ENCODE peak calls at places on chromosomes 7 and 10, in seven cellular contexts. One of them, this sample, is unnamed.
A peak's percentile ranks its signal among the peaks of the same experiment; 100 is the strongest.

GRCh38 chr7:42471573-42472174 is 234.7 kb upstream of the GLI3 start:
- ATAC-seq in CD4-positive, CD25-positive, alpha-beta regulatory T cell: no peak
- ATAC-seq in T-helper 17 cell: no peak
- ATAC-seq in psoas muscle: no peak
- ATAC-seq in Right ventricle myocardium superior: no peak
- ATAC-seq in left lung: no peak
- ATAC-seq in sciatic nerve: no peak
- ATAC-seq in this sample: peak; percentile 73

GRCh38 chr10:3961082-3961481 is 176.1 kb upstream of the KLF6 start:
- ATAC-seq in CD4-positive, CD25-positive, alpha-beta regulatory T cell: peak; percentile 89
- ATAC-seq in T-helper 17 cell: peak; percentile 84
- ATAC-seq in psoas muscle: no peak
- ATAC-seq in Right ventricle myocardium superior: no peak
- ATAC-seq in left lung: no peak
- ATAC-seq in sciatic nerve: no peak
- ATAC-seq in this sample: no peak

GRCh38 chr10:30093303-30093967 is 34.0 kb upstream of the JCAD start:
- ATAC-seq in CD4-positive, CD25-positive, alpha-beta regulatory T cell: no peak
- ATAC-seq in T-helper 17 cell: no peak
- ATAC-seq in psoas muscle: no peak
- ATAC-seq in Right ventricle myocardium superior: no peak
- ATAC-seq in left lung: no peak
- ATAC-seq in sciatic nerve: no peak
- ATAC-seq in this sample: no peak

GRCh38 chr10:76231258-76231934 is 800.0 kb downstream of the LRMDA start:
- ATAC-seq in CD4-positive, CD25-positive, alpha-beta regulatory T cell: no peak
- ATAC-seq in T-helper 17 cell: no peak
- ATAC-seq in psoas muscle: no peak
- ATAC-seq in Right ventricle myocardium superior: no peak
- ATAC-seq in left lung: peak; percentile 42
- ATAC-seq in sciatic nerve: no peak
- ATAC-seq in this sample: no peak

GRCh38 chr10:119862524-119862923 is 10.1 kb downstream of the MCMBP start:
- ATAC-seq in CD4-positive, CD25-positive, alpha-beta regulatory T cell: no peak
- ATAC-seq in T-helper 17 cell: no peak
- ATAC-seq in psoas muscle: no peak
- ATAC-seq in Right ventricle myocardium superior: no peak
- ATAC-seq in left lung: no peak
- ATAC-seq in sciatic nerve: no peak
- ATAC-seq in this sample: no peak

GRCh38 chr7:95549818-95550529 is 46.3 kb downstream of the PDK4 start:
- ATAC-seq in CD4-positive, CD25-positive, alpha-beta regulatory T cell: no peak
- ATAC-seq in T-helper 17 cell: no peak
- ATAC-seq in psoas muscle: peak; percentile 93
- ATAC-seq in Right ventricle myocardium superior: peak; percentile 96
- ATAC-seq in left lung: peak; percentile 93
- ATAC-seq in sciatic nerve: peak; percentile 98
- ATAC-seq in this sample: peak; percentile 97

GRCh38 chr10:17859492-17860156 is 50.5 kb downstream of the MRC1 start:
- ATAC-seq in CD4-positive, CD25-positive, alpha-beta regulatory T cell: no peak
- ATAC-seq in T-helper 17 cell: peak; percentile 92
- ATAC-seq in psoas muscle: no peak
- ATAC-seq in Right ventricle myocardium superior: no peak
- ATAC-seq in left lung: no peak
- ATAC-seq in sciatic nerve: no peak
- ATAC-seq in this sample: no peak

GRCh38 chr10:78831001-78831400 is 237.8 kb upstream of the ZMIZ1 start:
- ATAC-seq in CD4-positive, CD25-positive, alpha-beta regulatory T cell: no peak
- ATAC-seq in T-helper 17 cell: no peak
- ATAC-seq in psoas muscle: no peak
- ATAC-seq in Right ventricle myocardium superior: peak; percentile 14
- ATAC-seq in left lung: no peak
- ATAC-seq in sciatic nerve: no peak
- ATAC-seq in this sample: no peak

GRCh38 chr10:60135020-60135419 is 228.7 kb upstream of the CCDC6 start:
- ATAC-seq in CD4-positive, CD25-positive, alpha-beta regulatory T cell: no peak
- ATAC-seq in T-helper 17 cell: no peak
- ATAC-seq in psoas muscle: no peak
- ATAC-seq in Right ventricle myocardium superior: no peak
- ATAC-seq in left lung: no peak
- ATAC-seq in sciatic nerve: no peak
- ATAC-seq in this sample: no peak

GRCh38 chr10:124182088-124182541 is 88.7 kb upstream of the CHST15 start:
- ATAC-seq in CD4-positive, CD25-positive, alpha-beta regulatory T cell: no peak
- ATAC-seq in T-helper 17 cell: no peak
- ATAC-seq in psoas muscle: peak; percentile 91
- ATAC-seq in Right ventricle myocardium superior: peak; percentile 89
- ATAC-seq in left lung: no peak
- ATAC-seq in sciatic nerve: peak; percentile 53
- ATAC-seq in this sample: no peak

GRCh38 chr10:650691-651615 is 38.5 kb downstream of the DIP2C start:
- ATAC-seq in CD4-positive, CD25-positive, alpha-beta regulatory T cell: no peak
- ATAC-seq in T-helper 17 cell: no peak
- ATAC-seq in psoas muscle: no peak
- ATAC-seq in Right ventricle myocardium superior: peak; percentile 59
- ATAC-seq in left lung: no peak
- ATAC-seq in sciatic nerve: peak; percentile 27
- ATAC-seq in this sample: peak; percentile 8

GRCh38 chr7:64277630-64278029 is 36.1 kb upstream of the ZNF736 start:
- ATAC-seq in CD4-positive, CD25-positive, alpha-beta regulatory T cell: no peak
- ATAC-seq in T-helper 17 cell: no peak
- ATAC-seq in psoas muscle: no peak
- ATAC-seq in Right ventricle myocardium superior: no peak
- ATAC-seq in left lung: no peak
- ATAC-seq in sciatic nerve: no peak
- ATAC-seq in this sample: no peak

GRCh38 chr7:40760293-40760964 is 625.6 kb downstream of the SUGCT start:
- ATAC-seq in CD4-positive, CD25-positive, alpha-beta regulatory T cell: no peak
- ATAC-seq in T-helper 17 cell: no peak
- ATAC-seq in psoas muscle: no peak
- ATAC-seq in Right ventricle myocardium superior: no peak
- ATAC-seq in left lung: no peak
- ATAC-seq in sciatic nerve: no peak
- ATAC-seq in this sample: no peak

GRCh38 chr10:17289763-17290162 is 61.7 kb downstream of the VIM start:
- ATAC-seq in CD4-positive, CD25-positive, alpha-beta regulatory T cell: no peak
- ATAC-seq in T-helper 17 cell: no peak
- ATAC-seq in psoas muscle: no peak
- ATAC-seq in Right ventricle myocardium superior: no peak
- ATAC-seq in left lung: no peak
- ATAC-seq in sciatic nerve: no peak
- ATAC-seq in this sample: no peak

GRCh38 chr10:113576853-113577252 is 24.0 kb downstream of the HABP2 start:
- ATAC-seq in CD4-positive, CD25-positive, alpha-beta regulatory T cell: no peak
- ATAC-seq in T-helper 17 cell: no peak
- ATAC-seq in psoas muscle: peak; percentile 34
- ATAC-seq in Right ventricle myocardium superior: no peak
- ATAC-seq in left lung: peak; percentile 58
- ATAC-seq in sciatic nerve: no peak
- ATAC-seq in this sample: no peak

GRCh38 chr7:31051598-31052503 is at the start of gene ADCYAP1R1:
- ATAC-seq in CD4-positive, CD25-positive, alpha-beta regulatory T cell: no peak
- ATAC-seq in T-helper 17 cell: no peak
- ATAC-seq in psoas muscle: peak; percentile 64
- ATAC-seq in Right ventricle myocardium superior: peak; percentile 86
- ATAC-seq in left lung: peak; percentile 30
- ATAC-seq in sciatic nerve: peak; percentile 40
- ATAC-seq in this sample: no peak

GRCh38 chr7:157018997-157019591 is 8.6 kb upstream of the MNX1 start:
- ATAC-seq in CD4-positive, CD25-positive, alpha-beta regulatory T cell: no peak
- ATAC-seq in T-helper 17 cell: no peak
- ATAC-seq in psoas muscle: no peak
- ATAC-seq in Right ventricle myocardium superior: no peak
- ATAC-seq in left lung: no peak
- ATAC-seq in sciatic nerve: no peak
- ATAC-seq in this sample: peak; percentile 16

GRCh38 chr10:59622320-59622901 is 87.2 kb downstream of the SLC16A9 start:
- ATAC-seq in CD4-positive, CD25-positive, alpha-beta regulatory T cell: no peak
- ATAC-seq in T-helper 17 cell: no peak
- ATAC-seq in psoas muscle: peak; percentile 60
- ATAC-seq in Right ventricle myocardium superior: peak; percentile 45
- ATAC-seq in left lung: peak; percentile 73
- ATAC-seq in sciatic nerve: peak; percentile 56
- ATAC-seq in this sample: peak; percentile 71

GRCh38 chr7:128790297-128791037 is 1.3 kb upstream of the CCDC136 start:
- ATAC-seq in CD4-positive, CD25-positive, alpha-beta regulatory T cell: no peak
- ATAC-seq in T-helper 17 cell: no peak
- ATAC-seq in psoas muscle: peak; percentile 12
- ATAC-seq in Right ventricle myocardium superior: peak; percentile 30
- ATAC-seq in left lung: peak; percentile 20
- ATAC-seq in sciatic nerve: peak; percentile 41
- ATAC-seq in this sample: peak; percentile 19

GRCh38 chr7:1919539-1920265 is 249.6 kb downstream of the ELFN1 start:
- ATAC-seq in CD4-positive, CD25-positive, alpha-beta regulatory T cell: no peak
- ATAC-seq in T-helper 17 cell: peak; percentile 11
- ATAC-seq in psoas muscle: peak; percentile 88
- ATAC-seq in Right ventricle myocardium superior: peak; percentile 88
- ATAC-seq in left lung: peak; percentile 37
- ATAC-seq in sciatic nerve: peak; percentile 69
- ATAC-seq in this sample: no peak

GRCh38 chr7:6154542-6155404 is 117.7 kb downstream of the CYTH3 start:
- ATAC-seq in CD4-positive, CD25-positive, alpha-beta regulatory T cell: no peak
- ATAC-seq in T-helper 17 cell: peak; percentile 16
- ATAC-seq in psoas muscle: no peak
- ATAC-seq in Right ventricle myocardium superior: no peak
- ATAC-seq in left lung: no peak
- ATAC-seq in sciatic nerve: no peak
- ATAC-seq in this sample: peak; percentile 19

GRCh38 chr7:70797109-70797514 is 334.8 kb upstream of the GALNT17 start:
- ATAC-seq in CD4-positive, CD25-positive, alpha-beta regulatory T cell: no peak
- ATAC-seq in T-helper 17 cell: peak; percentile 56
- ATAC-seq in psoas muscle: peak; percentile 37
- ATAC-seq in Right ventricle myocardium superior: no peak
- ATAC-seq in left lung: no peak
- ATAC-seq in sciatic nerve: peak; percentile 36
- ATAC-seq in this sample: no peak

GRCh38 chr10:25632802-25633201 is 301.2 kb upstream of the MYO3A start:
- ATAC-seq in CD4-positive, CD25-positive, alpha-beta regulatory T cell: no peak
- ATAC-seq in T-helper 17 cell: no peak
- ATAC-seq in psoas muscle: no peak
- ATAC-seq in Right ventricle myocardium superior: no peak
- ATAC-seq in left lung: no peak
- ATAC-seq in sciatic nerve: no peak
- ATAC-seq in this sample: no peak

GRCh38 chr10:94411304-94411703 is 9.0 kb downstream of the TBC1D12 start:
- ATAC-seq in CD4-positive, CD25-positive, alpha-beta regulatory T cell: no peak
- ATAC-seq in T-helper 17 cell: no peak
- ATAC-seq in psoas muscle: no peak
- ATAC-seq in Right ventricle myocardium superior: no peak
- ATAC-seq in left lung: no peak
- ATAC-seq in sciatic nerve: no peak
- ATAC-seq in this sample: no peak

GRCh38 chr7:140655511-140656408 is 15.1 kb upstream of the DENND2A start:
- ATAC-seq in CD4-positive, CD25-positive, alpha-beta regulatory T cell: no peak
- ATAC-seq in T-helper 17 cell: no peak
- ATAC-seq in psoas muscle: no peak
- ATAC-seq in Right ventricle myocardium superior: no peak
- ATAC-seq in left lung: peak; percentile 2
- ATAC-seq in sciatic nerve: no peak
- ATAC-seq in this sample: no peak

GRCh38 chr10:104054430-104054829 is 31.2 kb downstream of the COL17A1 start:
- ATAC-seq in CD4-positive, CD25-positive, alpha-beta regulatory T cell: no peak
- ATAC-seq in T-helper 17 cell: no peak
- ATAC-seq in psoas muscle: no peak
- ATAC-seq in Right ventricle myocardium superior: no peak
- ATAC-seq in left lung: no peak
- ATAC-seq in sciatic nerve: no peak
- ATAC-seq in this sample: no peak

GRCh38 chr7:28893888-28894287 is 64.2 kb downstream of the TRIL start:
- ATAC-seq in CD4-positive, CD25-positive, alpha-beta regulatory T cell: no peak
- ATAC-seq in T-helper 17 cell: no peak
- ATAC-seq in psoas muscle: no peak
- ATAC-seq in Right ventricle myocardium superior: no peak
- ATAC-seq in left lung: no peak
- ATAC-seq in sciatic nerve: no peak
- ATAC-seq in this sample: no peak

GRCh38 chr10:128884061-128884425 is 583.0 kb upstream of the MGMT start:
- ATAC-seq in CD4-positive, CD25-positive, alpha-beta regulatory T cell: no peak
- ATAC-seq in T-helper 17 cell: no peak
- ATAC-seq in psoas muscle: no peak
- ATAC-seq in Right ventricle myocardium superior: no peak
- ATAC-seq in left lung: no peak
- ATAC-seq in sciatic nerve: peak; percentile 17
- ATAC-seq in this sample: no peak

GRCh38 chr10:118594392-118595063 is 920 bp downstream of the PRLHR start:
- ATAC-seq in CD4-positive, CD25-positive, alpha-beta regulatory T cell: no peak
- ATAC-seq in T-helper 17 cell: peak; percentile 50
- ATAC-seq in psoas muscle: peak; percentile 90
- ATAC-seq in Right ventricle myocardium superior: peak; percentile 71
- ATAC-seq in left lung: peak; percentile 88
- ATAC-seq in sciatic nerve: peak; percentile 74
- ATAC-seq in this sample: peak; percentile 50